ENCODE peak calls at places on chromosomes 1 and 21, in seven cellular contexts. N, F, D, R, B, V and O are unnamed samples.
A peak's percentile ranks its signal among the peaks of the same experiment; 100 is the strongest.

GRCh38 chr1:25006770-25007169 is 76.7 kb upstream of the RUNX3 start:
- DNase-seq in N (no peak), V (peak; percentile 28), F (peak; percentile 4), D (no peak), R (no peak), B (no peak), O (peak; percentile 17)

GRCh38 chr1:26477446-26478152 is 5.4 kb downstream of the HMGN2 start:
- DNase-seq in F (no peak), D (no peak), V (no peak), R (peak; percentile 25), N (no peak), B (no peak), O (peak; percentile 53)

GRCh38 chr21:14259669-14260458 is 43.9 kb downstream of the RBM11 start:
- DNase-seq in V (no peak), N (no peak), B (no peak), D (no peak), F (peak; percentile 58), R (no peak), O (no peak)

GRCh38 chr21:15170614-15171013 is 105.8 kb upstream of the NRIP1 start:
- DNase-seq in D (no peak), V (no peak), F (no peak), N (no peak), R (no peak), B (no peak), O (no peak)

GRCh38 chr1:7250176-7250575 is 464.9 kb downstream of the CAMTA1 start:
- DNase-seq in R (no peak), F (no peak), N (no peak), D (no peak), V (no peak), B (no peak), O (no peak)

GRCh38 chr21:35222021-35222420 is 172.9 kb upstream of the RUNX1 start:
- DNase-seq in V (no peak), R (no peak), F (no peak), B (no peak), D (no peak), N (no peak), O (no peak)

GRCh38 chr1:150976879-150977694 is 2.5 kb upstream of the CERS2 start:
- DNase-seq in N (peak; percentile 92), V (peak; percentile 95), B (peak; percentile 77), R (peak; percentile 95), F (no peak), D (peak; percentile 96), O (peak; percentile 67)

GRCh38 chr1:216847385-216848036 is 124.3 kb upstream of the ESRRG start:
- DNase-seq in B (no peak), R (no peak), V (no peak), F (peak; percentile 10), N (peak; percentile 46), D (no peak), O (peak; percentile 10)

GRCh38 chr1:28983509-28984310 is 69.3 kb downstream of the EPB41 start:
- DNase-seq in D (no peak), B (no peak), F (no peak), V (peak; percentile 42), N (peak; percentile 62), R (no peak), O (no peak)

GRCh38 chr1:210669951-210670350 is 341.2 kb downstream of the HHAT start:
- DNase-seq in N (no peak), V (no peak), R (peak; percentile 26), D (no peak), F (no peak), B (no peak), O (no peak)

GRCh38 chr1:16445052-16445451 is 4.5 kb downstream of the NECAP2 start:
- DNase-seq in D (no peak), R (no peak), B (no peak), N (no peak), F (no peak), V (no peak), O (no peak)

GRCh38 chr1:175269151-175269550 is 76.6 kb upstream of the KIAA0040 start:
- DNase-seq in R (no peak), N (no peak), B (no peak), V (no peak), F (no peak), D (no peak), O (no peak)

GRCh38 chr1:175887981-175888428 is 144.6 kb upstream of the TNR start:
- DNase-seq in V (peak; percentile 50), D (peak; percentile 76), N (no peak), B (no peak), F (peak; percentile 45), R (peak; percentile 68), O (peak; percentile 49)

GRCh38 chr1:184409011-184409410 is 22.2 kb downstream of the C1orf21 start:
- DNase-seq in D (no peak), F (peak; percentile 31), B (no peak), N (no peak), R (no peak), V (no peak), O (no peak)

GRCh38 chr1:89724369-89725015 is 91.6 kb downstream of the LRRC8C start:
- DNase-seq in F (no peak), D (no peak), R (no peak), V (no peak), B (no peak), N (no peak), O (no peak)

GRCh38 chr1:200659269-200659668 is 10.4 kb downstream of the DDX59 start:
- DNase-seq in D (no peak), R (no peak), F (no peak), B (no peak), N (no peak), V (no peak), O (no peak)

GRCh38 chr1:3001471-3002348 is 19.6 kb upstream of the ACTRT2 start:
- DNase-seq in F (no peak), N (no peak), D (peak; percentile 61), B (no peak), R (peak; percentile 36), V (no peak), O (no peak)

GRCh38 chr1:179334440-179334839 is 31.3 kb upstream of the AXDND1 start:
- DNase-seq in V (no peak), F (no peak), N (no peak), D (no peak), R (no peak), B (no peak), O (no peak)

GRCh38 chr1:170929835-170930554 is 5.3 kb upstream of the MROH9 start:
- DNase-seq in B (no peak), V (peak; percentile 26), D (no peak), F (peak; percentile 73), N (no peak), R (no peak), O (peak; percentile 9)

GRCh38 chr1:9809122-9809521 is 14.6 kb downstream of the CLSTN1 start:
- DNase-seq in N (no peak), F (no peak), D (no peak), R (no peak), B (no peak), V (no peak), O (no peak)

GRCh38 chr1:66764994-66765578 is 12.8 kb downstream of the DYNLT5 start:
- DNase-seq in F (peak; percentile 78), B (no peak), D (no peak), R (peak; percentile 64), V (peak; percentile 51), N (no peak), O (peak; percentile 67)

GRCh38 chr1:73617145-73617544 is 580.8 kb downstream of the LRRIQ3 start:
- DNase-seq in V (no peak), B (no peak), R (no peak), D (no peak), F (no peak), N (no peak), O (no peak)

GRCh38 chr1:50080904-50081586 is 27.7 kb upstream of the ELAVL4 start:
- DNase-seq in N (no peak), R (no peak), F (no peak), V (no peak), B (no peak), D (no peak), O (peak; percentile 36)

DNA sequence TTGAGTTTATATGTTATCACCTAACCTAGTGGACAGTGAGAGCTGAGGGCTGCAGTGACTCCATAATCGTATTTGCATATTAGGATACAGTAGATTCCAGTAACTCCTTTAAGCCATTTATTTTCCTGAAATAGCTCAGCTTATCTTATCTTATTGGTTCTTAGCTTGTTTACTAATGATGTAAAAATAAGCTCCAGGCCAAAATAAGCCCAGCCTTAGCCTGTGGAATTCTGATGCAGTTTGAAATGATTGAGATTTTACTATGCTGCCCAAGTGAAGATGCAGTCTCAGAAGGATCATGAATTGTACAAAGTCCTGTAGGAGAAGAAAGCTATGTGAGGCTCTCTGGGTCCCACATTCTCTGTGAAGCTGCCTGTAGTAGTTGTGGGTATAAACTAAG is 18.2 kb downstream of the ATP1A1 start:
- DNase-seq in V (no peak), N (no peak), F (no peak), B (no peak), D (no peak), R (no peak), O (no peak)
- H3K4me1 ChIP-seq in V (no peaks in the 10 kb centered on the region), N (no peaks in the 10 kb centered on the region), F (no peaks in the 10 kb centered on the region), B (no peaks in the 10 kb centered on the region), D (no peaks in the 10 kb centered on the region), R (no peaks in the 10 kb centered on the region), O (no peaks in the 10 kb centered on the region)

GRCh38 chr1:155960081-155960745 is 18.1 kb downstream of the ARHGEF2 start:
- DNase-seq in N (no peak), F (no peak), V (no peak), D (no peak), R (no peak), B (no peak), O (no peak)
- H3K4me3 ChIP-seq in N (no peak overlapping the region), F (no peak overlapping the region), V (no peak overlapping the region), D (no peak overlapping the region), R (no peak overlapping the region), B (no peak overlapping the region), O (no peak overlapping the region)

GRCh38 chr1:198850196-198850595 is 211.4 kb downstream of the PTPRC start:
- DNase-seq in B (no peak), F (no peak), D (no peak), N (no peak), V (no peak), R (no peak), O (no peak)

GRCh38 chr1:198848649-198849048 is 209.8 kb downstream of the PTPRC start:
- DNase-seq in F (no peak), N (no peak), R (no peak), B (no peak), D (no peak), V (no peak), O (no peak)

GRCh38 chr1:198846506-198847010 is 207.7 kb downstream of the PTPRC start:
- DNase-seq in V (no peak), B (no peak), N (no peak), F (no peak), D (no peak), R (no peak), O (no peak)

GRCh38 chr1:198848206-198848605 is 209.4 kb downstream of the PTPRC start:
- DNase-seq in V (no peak), F (peak; percentile 44), D (no peak), R (no peak), N (no peak), B (no peak), O (peak; percentile 1)

GRCh38 chr1:198849108-198849507 is 210.3 kb downstream of the PTPRC start:
- DNase-seq in R (no peak), N (no peak), F (no peak), D (no peak), V (no peak), B (no peak), O (peak; percentile 28)
- H3K4me1 ChIP-seq in R (no peaks in the 10 kb centered on the region), N (no peaks in the 10 kb centered on the region), F (no peaks in the 10 kb centered on the region), D (no peaks in the 10 kb centered on the region), V (no peaks in the 10 kb centered on the region), B (no peaks in the 10 kb centered on the region), O (peaks cover 9% of the 10 kb centered on the region)

GRCh38 chr21:39430016-39430415 is 15.6 kb downstream of the LCA5L start:
- DNase-seq in N (no peak), F (no peak), B (no peak), V (no peak), D (no peak), R (no peak), O (no peak)
- H3K4me3 ChIP-seq in N (no peak overlapping the region), F (no peak overlapping the region), B (no peak overlapping the region), V (no peak overlapping the region), D (no peak overlapping the region), R (no peak overlapping the region), O (no peak overlapping the region)